ENCODE peak calls at places on chromosomes 3 and 15, in seven cellular contexts. E is cardiac muscle cell, T is IMR-90, Q is fibroblast of lung, G is endothelial cell, C is hepatocyte, R is spleen. V is an unnamed sample.

GRCh38 chr15:22851513-22851912 is 13.0 kb downstream of the NIPA2 start:
- DNase-seq in E (no peak), T (no peak), Q (no peak), G (no peak), C (no peak), R (no peak), V (no peak)

GRCh38 chr3:180947761-180948390 is 35.4 kb downstream of the FXR1 start:
- DNase-seq in E (no peak), T (no peak), Q (peak), G (no peak), C (no peak), R (no peak), V (peak)

GRCh38 chr3:64214002-64214696 is 11.1 kb downstream of the PRICKLE2 start:
- DNase-seq in E (peak), T (peak), Q (peak), G (no peak), C (peak), R (no peak), V (no peak)

GRCh38 chr3:188003188-188004171 is 150.5 kb upstream of the LPP start:
- DNase-seq in E (no peak), T (no peak), Q (no peak), G (no peak), C (peak), R (no peak), V (no peak)

GRCh38 chr15:35705885-35706590 is 160.1 kb upstream of the DPH6 start:
- DNase-seq in E (no peak), T (peak), Q (peak), G (no peak), C (no peak), R (no peak), V (no peak)

GRCh38 chr3:48685603-48686511 is at the start of gene NCKIPSD:
- DNase-seq in E (peak), T (peak), Q (peak), G (peak), C (peak), R (peak), V (peak)

GRCh38 chr3:22106213-22106867 is 355.3 kb upstream of the ZNF385D start:
- DNase-seq in E (no peak), T (no peak), Q (no peak), G (no peak), C (no peak), R (no peak), V (no peak)

GRCh38 chr3:71800023-71800422 is 15.1 kb upstream of the PROK2 start:
- DNase-seq in E (no peak), T (no peak), Q (no peak), G (no peak), C (no peak), R (no peak), V (no peak)

GRCh38 chr15:74043425-74044266 is 38.7 kb downstream of the GOLGA6A start:
- DNase-seq in E (no peak), T (no peak), Q (no peak), G (no peak), C (no peak), R (no peak), V (no peak)

GRCh38 chr3:184636774-184637316 is 75.0 kb downstream of the MAGEF1 start:
- DNase-seq in E (peak), T (peak), Q (peak), G (no peak), C (peak), R (no peak), V (no peak)

GRCh38 chr3:147393261-147393964 is 12.9 kb downstream of the ZIC4 start:
- DNase-seq in E (no peak), T (no peak), Q (no peak), G (peak), C (no peak), R (peak), V (no peak)

GRCh38 chr3:83218383-83219200 is 1457.1 kb upstream of the GBE1 start:
- DNase-seq in E (no peak), T (no peak), Q (no peak), G (no peak), C (no peak), R (peak), V (no peak)

GRCh38 chr15:65305144-65305758 is 774 bp downstream of the RNU5B-1 start:
- DNase-seq in E (no peak), T (no peak), Q (no peak), G (no peak), C (no peak), R (peak), V (peak)

GRCh38 chr3:109852283-109852682 is 514.9 kb upstream of the DPPA4 start:
- DNase-seq in E (no peak), T (no peak), Q (no peak), G (no peak), C (no peak), R (no peak), V (no peak)

GRCh38 chr3:31839144-31839917 is 141.7 kb downstream of the OSBPL10 start:
- DNase-seq in E (peak), T (peak), Q (peak), G (no peak), C (no peak), R (no peak), V (no peak)

GRCh38 chr15:30992073-30992363 is 590 bp upstream of the MTMR10 start:
- DNase-seq in E (no peak), T (no peak), Q (no peak), G (no peak), C (no peak), R (no peak), V (no peak)

GRCh38 chr15:32637704-32638103 is 3.8 kb upstream of the SCG5 start:
- DNase-seq in E (no peak), T (no peak), Q (no peak), G (no peak), C (no peak), R (no peak), V (no peak)

GRCh38 chr3:30282052-30282708 is 324.2 kb upstream of the TGFBR2 start:
- DNase-seq in E (peak), T (peak), Q (peak), G (no peak), C (no peak), R (no peak), V (no peak)

GRCh38 chr3:129046037-129046731 is 14.4 kb upstream of the GP9 start:
- DNase-seq in E (no peak), T (no peak), Q (no peak), G (no peak), C (no peak), R (peak), V (no peak)

GRCh38 chr15:22944651-22945050 is 35.5 kb downstream of the CYFIP1 start:
- DNase-seq in E (no peak), T (no peak), Q (no peak), G (no peak), C (no peak), R (peak), V (no peak)

GRCh38 chr3:126835472-126836219 is 131.6 kb downstream of the CHCHD6 start:
- DNase-seq in E (peak), T (peak), Q (peak), G (no peak), C (peak), R (no peak), V (no peak)

GRCh38 chr3:52498134-52499054 is 3.3 kb downstream of the STAB1 start:
- DNase-seq in E (peak), T (peak), Q (peak), G (no peak), C (peak), R (peak), V (no peak)

GRCh38 chr3:125684199-125684598 is 88.9 kb upstream of the OSBPL11 start:
- DNase-seq in E (peak), T (peak), Q (peak), G (peak), C (peak), R (no peak), V (no peak)

GRCh38 chr3:149618151-149619123 is 39.4 kb downstream of the WWTR1 start:
- DNase-seq in E (peak), T (no peak), Q (no peak), G (no peak), C (no peak), R (no peak), V (no peak)

GRCh38 chr3:64088408-64089136 is 65.3 kb upstream of the PSMD6 start:
- DNase-seq in E (peak), T (no peak), Q (no peak), G (no peak), C (no peak), R (no peak), V (no peak)

GRCh38 chr15:32855942-32856341 is 138.1 kb downstream of the GREM1 start:
- DNase-seq in E (peak), T (peak), Q (peak), G (no peak), C (peak), R (no peak), V (no peak)

GRCh38 chr3:120324185-120324584 is 25.0 kb downstream of the LRRC58 start:
- DNase-seq in E (no peak), T (peak), Q (peak), G (no peak), C (no peak), R (no peak), V (no peak)

GRCh38 chr3:120244834-120245225 is 40.2 kb downstream of the GPR156 start:
- DNase-seq in E (no peak), T (no peak), Q (no peak), G (no peak), C (peak), R (no peak), V (no peak)

GRCh38 chr15:58407366-58407765 is 24.4 kb upstream of the LIPC start:
- DNase-seq in E (no peak), T (no peak), Q (no peak), G (no peak), C (no peak), R (no peak), V (no peak)

GRCh38 chr15:47844437-47844836 is 127.1 kb downstream of the SEMA6D start:
- DNase-seq in E (no peak), T (no peak), Q (no peak), G (no peak), C (no peak), R (no peak), V (no peak)

GRCh38 chr3:8145661-8146060 is 356.0 kb upstream of the LMCD1 start:
- DNase-seq in E (no peak), T (no peak), Q (no peak), G (no peak), C (no peak), R (no peak), V (no peak)

GRCh38 chr3:113535898-113536297 is 3.5 kb downstream of the SIDT1 start:
- DNase-seq in E (no peak), T (no peak), Q (no peak), G (no peak), C (no peak), R (no peak), V (no peak)

DNA sequence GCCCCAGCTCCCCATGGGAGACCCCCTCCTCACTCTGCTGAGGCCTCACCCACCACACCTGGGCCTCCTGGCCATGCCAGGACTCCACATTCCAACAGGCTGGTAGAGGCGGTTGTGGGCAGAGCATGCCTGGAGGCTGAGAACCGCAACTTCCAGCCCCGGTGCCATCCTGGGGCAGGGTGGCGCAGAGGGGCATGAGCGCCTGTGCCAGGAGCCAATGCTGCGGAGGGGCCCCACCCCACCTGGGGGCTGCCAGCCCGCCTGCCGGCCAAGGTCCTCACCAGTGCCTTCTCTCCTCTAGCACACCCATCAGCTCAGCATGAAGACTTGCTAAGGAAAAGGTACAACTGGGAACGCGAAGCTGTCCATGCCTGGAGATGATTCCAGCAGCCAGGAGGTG is 34.3 kb upstream of the SLC6A6 start:
- DNase-seq in E (no peak), T (no peak), Q (no peak), G (no peak), C (no peak), R (no peak), V (no peak)
- TF ChIP-seq CTCF in E (no peak), T (no peak), Q (no peak), G (no peak), C (no peak), R (no peak), V (no peak)

GRCh38 chr15:37134244-37134643 is 33.9 kb upstream of the MEIS2 start:
- DNase-seq in E (no peak), T (no peak), Q (no peak), G (no peak), C (no peak), R (no peak), V (no peak)

GRCh38 chr15:37134699-37135131 is 34.4 kb upstream of the MEIS2 start:
- DNase-seq in E (peak), T (peak), Q (peak), G (no peak), C (peak), R (no peak), V (no peak)

GRCh38 chr15:37133619-37134018 is 33.3 kb upstream of the MEIS2 start:
- DNase-seq in E (peak), T (peak), Q (peak), G (no peak), C (no peak), R (no peak), V (no peak)

GRCh38 chr15:37136666-37137065 is 36.3 kb upstream of the MEIS2 start:
- DNase-seq in E (no peak), T (peak), Q (no peak), G (no peak), C (no peak), R (no peak), V (no peak)

GRCh38 chr15:37135225-37135624 is 34.9 kb upstream of the MEIS2 start:
- DNase-seq in E (no peak), T (no peak), Q (no peak), G (no peak), C (no peak), R (no peak), V (no peak)
- TF ChIP-seq CTCF in E (peak), T (peak), Q (no peak), G (peak), C (no peak), R (no peak), V (peak)

GRCh38 chr3:45055411-45056143 is 29.5 kb downstream of the CLEC3B start:
- DNase-seq in E (peak), T (peak), Q (peak), G (peak), C (no peak), R (no peak), V (peak)
- TF ChIP-seq CTCF in E (peak), T (peak), Q (peak), G (peak), C (no peak), R (no peak), V (peak)

GRCh38 chr3:10694194-10694593 is 121.8 kb upstream of the SLC6A11 start:
- DNase-seq in E (no peak), T (no peak), Q (no peak), G (no peak), C (no peak), R (no peak), V (no peak)

GRCh38 chr3:10695595-10696285 is 120.3 kb upstream of the SLC6A11 start:
- DNase-seq in E (no peak), T (no peak), Q (no peak), G (no peak), C (no peak), R (no peak), V (no peak)

GRCh38 chr3:10692039-10692438 is 124.0 kb upstream of the SLC6A11 start:
- DNase-seq in E (no peak), T (no peak), Q (no peak), G (no peak), C (no peak), R (no peak), V (no peak)

GRCh38 chr3:10697918-10698317 is 118.1 kb upstream of the SLC6A11 start:
- DNase-seq in E (peak), T (no peak), Q (no peak), G (no peak), C (no peak), R (no peak), V (no peak)

GRCh38 chr3:10693457-10693856 is 122.6 kb upstream of the SLC6A11 start:
- DNase-seq in E (peak), T (peak), Q (peak), G (no peak), C (no peak), R (no peak), V (no peak)
- TF ChIP-seq CTCF in E (peak), T (no peak), Q (no peak), G (no peak), C (peak), R (no peak), V (peak)

V was measured in GM13977.